ENCODE peak calls at places on chromosomes 3 and 15, in eight cellular contexts. E, B, W, V, S, G, U and H are unnamed samples.

GRCh38 chr3:78204977-78205376 is 1165.1 kb downstream of the ROBO2 start:
- DNase-seq in E (no peak), B (peak), W (peak), V (no peak), S (no peak), G (no peak), U (no peak), H (no peak)

GRCh38 chr3:193314161-193314560 is 64.4 kb downstream of the ATP13A5 start:
- DNase-seq in E (no peak), B (no peak), W (no peak), V (no peak), S (no peak), G (no peak), U (no peak), H (no peak)

GRCh38 chr3:157844770-157845522 is 261.3 kb downstream of the SHOX2 start:
- DNase-seq in E (no peak), B (no peak), W (no peak), V (no peak), S (no peak), G (no peak), U (no peak), H (no peak)

GRCh38 chr15:29704950-29705597 is 117.2 kb downstream of the TJP1 start:
- DNase-seq in E (no peak), B (no peak), W (no peak), V (no peak), S (no peak), G (no peak), U (no peak), H (no peak)

GRCh38 chr3:64163755-64164148 is 61.5 kb downstream of the PRICKLE2 start:
- DNase-seq in E (peak), B (peak), W (peak), V (no peak), S (no peak), G (no peak), U (no peak), H (no peak)

GRCh38 chr3:13098192-13098591 is 25.0 kb upstream of the IQSEC1 start:
- DNase-seq in E (no peak), B (no peak), W (no peak), V (no peak), S (no peak), G (no peak), U (no peak), H (no peak)

GRCh38 chr3:112847692-112848091 is 1.0 kb upstream of the CD200R1L start:
- DNase-seq in E (no peak), B (no peak), W (no peak), V (no peak), S (no peak), G (peak), U (no peak), H (no peak)

GRCh38 chr3:23826382-23827061 is 20.8 kb downstream of the UBE2E1 start:
- DNase-seq in E (no peak), B (peak), W (no peak), V (no peak), S (no peak), G (no peak), U (no peak), H (no peak)

GRCh38 chr3:127710473-127710941 is 37.8 kb downstream of the ABTB1 start:
- DNase-seq in E (no peak), B (no peak), W (no peak), V (no peak), S (no peak), G (no peak), U (no peak), H (no peak)

GRCh38 chr3:4977001-4977888 is 2.0 kb upstream of the BHLHE40 start:
- DNase-seq in E (no peak), B (peak), W (no peak), V (peak), S (no peak), G (peak), U (peak), H (no peak)

GRCh38 chr3:40532252-40532651 is 7.5 kb downstream of the ZNF621 start:
- DNase-seq in E (no peak), B (no peak), W (no peak), V (no peak), S (no peak), G (no peak), U (no peak), H (no peak)

GRCh38 chr3:20185364-20185732 is 658 bp downstream of the SGO1 start:
- DNase-seq in E (no peak), B (peak), W (no peak), V (no peak), S (no peak), G (no peak), U (no peak), H (no peak)

GRCh38 chr3:175585898-175586297 is 726.8 kb downstream of the NAALADL2 start:
- DNase-seq in E (no peak), B (peak), W (peak), V (no peak), S (no peak), G (no peak), U (no peak), H (no peak)

GRCh38 chr3:30610702-30611410 is 4.5 kb downstream of the TGFBR2 start:
- DNase-seq in E (no peak), B (no peak), W (no peak), V (no peak), S (no peak), G (no peak), U (no peak), H (no peak)

GRCh38 chr15:77032647-77033416 is 37.9 kb downstream of the PSTPIP1 start:
- DNase-seq in E (no peak), B (no peak), W (no peak), V (no peak), S (no peak), G (peak), U (peak), H (peak)

GRCh38 chr15:66894363-66894762 is 171.0 kb upstream of the SMAD3 start:
- DNase-seq in E (no peak), B (no peak), W (no peak), V (no peak), S (no peak), G (no peak), U (no peak), H (no peak)

GRCh38 chr15:70063284-70063991 is 34.3 kb downstream of the TLE3 start:
- DNase-seq in E (no peak), B (no peak), W (no peak), V (no peak), S (no peak), G (no peak), U (no peak), H (no peak)

GRCh38 chr3:10370429-10370828 is 49.5 kb upstream of the SEC13 start:
- DNase-seq in E (no peak), B (peak), W (no peak), V (no peak), S (no peak), G (no peak), U (no peak), H (no peak)

GRCh38 chr15:56984681-56985515 is 66.5 kb downstream of the TCF12 start:
- DNase-seq in E (no peak), B (peak), W (no peak), V (no peak), S (no peak), G (no peak), U (no peak), H (no peak)

GRCh38 chr15:41648097-41648496 is 12.1 kb upstream of the MGA start:
- DNase-seq in E (no peak), B (no peak), W (no peak), V (no peak), S (no peak), G (no peak), U (no peak), H (no peak)

GRCh38 chr15:65068436-65068835 is 645 bp upstream of the RASL12 start:
- DNase-seq in E (no peak), B (no peak), W (no peak), V (no peak), S (no peak), G (no peak), U (peak), H (no peak)

GRCh38 chr3:4949659-4950058 is 29.6 kb upstream of the BHLHE40 start:
- DNase-seq in E (no peak), B (no peak), W (no peak), V (no peak), S (no peak), G (no peak), U (no peak), H (no peak)